ENCODE peak calls at places on chromosomes 6 and 20, in seven cellular contexts. V is HCT116, W is natural killer cell, K is BJ, F is osteoblast, O is nephron progenitor cell, L is A549. Q is an unnamed sample.

GRCh38 chr6:43773050-43773956 is 3.3 kb downstream of the VEGFA start:
- DNase-seq in O (peak), W (no peak), F (peak), K (no peak), V (peak), L (peak), Q (no peak)

GRCh38 chr6:21731411-21732031 is 138.0 kb downstream of the SOX4 start:
- DNase-seq in W (no peak), V (no peak), L (peak), O (no peak), K (no peak), F (no peak), Q (no peak)

GRCh38 chr20:24102290-24102689 is 113.7 kb upstream of the GGTLC1 start:
- DNase-seq in F (no peak), L (peak), O (no peak), W (no peak), K (no peak), V (no peak), Q (no peak)

GRCh38 chr20:22491188-22491500 is 93.2 kb downstream of the FOXA2 start:
- DNase-seq in W (no peak), F (no peak), L (no peak), V (no peak), K (no peak), O (no peak), Q (no peak)

GRCh38 chr6:321158-321438 is 28.8 kb downstream of the DUSP22 start:
- DNase-seq in V (no peak), K (no peak), W (no peak), F (no peak), L (no peak), O (no peak), Q (no peak)

GRCh38 chr6:329888-330691 is 37.8 kb downstream of the DUSP22 start:
- DNase-seq in V (no peak), K (no peak), O (no peak), L (peak), F (peak), W (no peak), Q (no peak)

GRCh38 chr6:85418059-85418458 is 31.8 kb upstream of the NT5E start:
- DNase-seq in L (no peak), O (no peak), W (no peak), K (peak), V (no peak), F (no peak), Q (no peak)

GRCh38 chr20:43543138-43543537 is 15.7 kb upstream of the SGK2 start:
- DNase-seq in K (no peak), W (no peak), L (no peak), V (no peak), O (no peak), F (no peak), Q (no peak)

GRCh38 chr6:137241481-137242011 is 22.4 kb upstream of the IFNGR1 start:
- DNase-seq in O (no peak), F (peak), V (no peak), L (peak), W (no peak), K (peak), Q (no peak)

GRCh38 chr6:35568967-35569606 is 56.4 kb upstream of the TULP1 start:
- DNase-seq in W (no peak), K (no peak), L (peak), V (no peak), O (peak), F (no peak), Q (no peak)
- TF ChIP-seq CTCF in W (no peak), K (peak), L (no peak), V (no peak), O (peak), F (peak), Q (peak)

GRCh38 chr6:157669747-157670216 is 153.3 kb upstream of the SNX9 start:
- DNase-seq in W (no peak), K (peak), O (peak), L (peak), F (peak), V (no peak), Q (no peak)
- TF ChIP-seq CTCF in W (no peak), K (peak), O (no peak), L (no peak), F (no peak), V (no peak), Q (no peak)

DNA sequence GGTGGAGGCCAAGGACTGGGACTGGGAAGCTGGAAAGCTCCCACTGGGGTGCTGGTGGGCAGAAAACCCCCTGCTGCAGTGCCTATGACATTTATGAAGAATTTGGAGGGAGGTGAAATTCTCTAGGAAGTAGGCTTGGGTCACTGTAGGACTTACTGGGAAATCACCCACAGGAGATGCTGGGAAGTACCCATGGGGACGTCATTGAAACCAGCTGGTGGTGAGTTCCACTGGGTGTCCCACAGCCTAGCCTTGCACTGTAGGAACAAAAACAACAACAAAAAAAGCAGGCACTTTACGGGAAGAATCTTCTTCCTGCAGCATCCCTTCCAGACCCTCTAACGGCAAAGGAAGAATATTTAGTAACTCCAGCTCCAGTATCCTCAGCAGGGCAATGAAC is 26.2 kb downstream of the VIP start:
- DNase-seq in V (no peak), O (no peak), K (no peak), W (no peak), L (no peak), F (no peak), Q (no peak)
- TF ChIP-seq CTCF in V (no peak), O (no peak), K (no peak), W (no peak), L (no peak), F (no peak), Q (no peak)

GRCh38 chr6:33199687-33200233 is 705 bp downstream of the RXRB start:
- DNase-seq in W (no peak), O (no peak), K (no peak), L (peak), V (peak), F (peak), Q (no peak)

GRCh38 chr6:33202799-33203198 is 1.7 kb upstream of the HSD17B8 start:
- DNase-seq in O (no peak), L (no peak), W (no peak), F (peak), K (no peak), V (no peak), Q (no peak)

GRCh38 chr6:33200234-33201146 is at the start of the genes RXRB and SLC39A7:
- DNase-seq in W (peak), V (peak), O (peak), F (peak), L (peak), K (peak), Q (peak)

GRCh38 chr6:33201935-33202334 is 1.3 kb downstream of the SLC39A7 start:
- DNase-seq in L (no peak), V (no peak), W (no peak), K (no peak), O (no peak), F (peak), Q (peak)

GRCh38 chr6:33201147-33201545 is 479 bp downstream of the SLC39A7 start:
- DNase-seq in O (peak), L (no peak), K (no peak), W (no peak), V (no peak), F (peak), Q (peak)
- TF ChIP-seq CTCF in O (no peak), L (no peak), K (no peak), W (no peak), V (no peak), F (no peak), Q (no peak)

DNA sequence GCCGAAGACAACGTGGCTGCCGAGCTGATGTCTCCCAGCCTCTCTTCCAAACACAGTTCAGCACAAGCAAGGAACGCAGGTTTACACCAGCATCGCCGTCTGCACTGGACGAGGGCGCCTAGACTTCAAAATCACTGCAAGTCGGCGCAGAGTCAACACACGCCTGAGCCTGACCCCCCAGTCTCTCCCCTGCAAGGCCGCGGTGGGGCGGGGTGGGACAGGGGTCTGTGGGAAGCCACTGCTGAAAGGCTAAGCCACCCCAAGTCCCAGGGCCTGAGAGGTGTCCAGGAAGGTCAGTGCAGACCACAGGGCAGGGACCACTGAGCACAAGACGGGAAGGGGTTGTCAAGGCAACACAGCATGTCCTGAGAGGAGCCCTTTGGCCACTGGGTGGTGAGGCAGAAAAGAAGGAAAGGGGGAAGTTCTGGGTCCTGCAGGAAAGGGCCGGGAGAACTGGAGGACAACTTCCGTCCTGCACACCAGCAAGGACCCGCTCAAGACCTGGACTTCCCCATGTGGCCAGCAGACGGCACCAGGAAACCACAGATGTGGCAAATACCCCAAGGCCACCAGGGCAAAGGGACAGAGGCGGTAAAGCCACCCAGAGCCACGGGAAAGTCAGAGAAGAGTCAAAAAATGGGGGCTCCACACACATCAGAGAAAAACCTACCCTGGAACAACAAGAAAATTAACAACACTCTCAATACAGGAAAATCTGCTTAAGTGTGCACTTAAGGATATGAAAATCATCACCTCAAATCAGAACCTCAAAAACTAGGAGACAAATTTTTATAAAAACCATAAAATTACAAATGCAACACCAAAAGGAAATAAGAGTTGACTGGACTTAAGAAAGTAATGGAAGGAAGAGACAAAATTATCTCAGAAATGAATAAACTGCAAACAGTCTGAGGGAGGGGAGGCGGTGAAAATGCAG is 84.8 kb downstream of the TAF4 start:
- DNase-seq in W (no peak), K (no peak), O (peak), V (peak), L (peak), F (peak), Q (no peak)
- TF ChIP-seq CTCF in W (no peak), K (peak), O (peak), V (peak), L (peak), F (peak), Q (peak)

DNA sequence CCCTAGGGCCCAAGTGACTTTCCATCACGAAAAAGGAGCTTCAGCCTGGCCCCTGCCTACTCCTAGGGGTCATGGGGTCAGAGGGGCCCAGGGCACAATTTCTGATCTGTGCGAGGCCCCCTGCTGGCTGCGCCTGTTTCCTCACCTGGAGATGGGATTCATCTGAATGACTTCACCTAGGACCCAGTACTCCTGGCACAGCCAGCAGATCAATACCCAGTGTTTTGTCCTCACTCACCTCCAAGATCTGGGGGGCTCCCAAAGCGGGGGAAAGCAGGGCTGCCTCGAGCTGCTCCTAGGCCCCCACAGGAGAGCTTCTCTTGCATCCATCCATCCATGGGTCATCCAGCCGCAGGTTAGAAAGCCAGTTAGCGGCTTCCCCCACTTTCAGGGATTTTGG is 33.8 kb downstream of the CD40 start:
- DNase-seq in O (peak), K (no peak), L (peak), V (no peak), F (peak), W (no peak), Q (no peak)
- TF ChIP-seq CTCF in O (peak), K (peak), L (peak), V (no peak), F (peak), W (no peak), Q (peak)

GRCh38 chr6:125112934-125113333 is 40.6 kb upstream of the TPD52L1 start:
- DNase-seq in F (no peak), L (no peak), W (no peak), V (no peak), O (no peak), K (no peak), Q (no peak)
- TF ChIP-seq CTCF in F (no peak), L (no peak), W (no peak), V (no peak), O (no peak), K (no peak), Q (no peak)

GRCh38 chr6:3281669-3282460 is 23.1 kb downstream of the PSMG4 start:
- DNase-seq in V (no peak), F (peak), K (peak), L (peak), W (no peak), O (no peak), Q (no peak)
- TF ChIP-seq CTCF in V (no peak), F (no peak), K (no peak), L (no peak), W (no peak), O (no peak), Q (no peak)